ENCODE peak calls at places on chromosomes 7 and 10, in four cellular contexts. F is esophagus squamous epithelium, E is mucosa of descending colon, B is HCT116. A is an unnamed sample.

GRCh38 chr7:140176271-140176701 is 497 bp downstream of the KDM7A start:
- DNase-seq in F (no peak), E (no peak), B (no peak), A (no peak)

GRCh38 chr10:9229702-9230101 is 1175.2 kb downstream of the GATA3 start:
- DNase-seq in F (no peak), E (no peak), B (no peak), A (no peak)

GRCh38 chr10:102455893-102456471 is 4.6 kb upstream of the C10orf95 start:
- DNase-seq in F (no peak), E (no peak), B (no peak), A (no peak)

GRCh38 chr10:72692057-72692891 is at the start of gene MCU:
- DNase-seq in F (peak; percentile 67), E (peak; percentile 96), B (no peak), A (peak; percentile 98)

GRCh38 chr7:3378390-3379120 is 77.5 kb downstream of the SDK1 start:
- DNase-seq in F (no peak), E (no peak), B (no peak), A (no peak)

GRCh38 chr7:36747251-36747968 is 23.1 kb upstream of the AOAH start:
- DNase-seq in F (no peak), E (no peak), B (no peak), A (no peak)

GRCh38 chr10:99396471-99396870 is 34.0 kb downstream of the GOT1 start:
- DNase-seq in F (no peak), E (no peak), B (no peak), A (no peak)

GRCh38 chr10:119022846-119023552 is 6.5 kb upstream of the NANOS1 start:
- DNase-seq in F (no peak), E (no peak), B (no peak), A (no peak)

GRCh38 chr7:154437238-154437637 is 385.0 kb downstream of the DPP6 start:
- DNase-seq in F (no peak), E (no peak), B (no peak), A (no peak)

GRCh38 chr7:101567231-101567630 is 61.9 kb downstream of the MYL10 start:
- DNase-seq in F (no peak), E (no peak), B (no peak), A (peak; percentile 38)

GRCh38 chr7:101804087-101804631 is 13.3 kb upstream of the CUX1 start:
- DNase-seq in F (no peak), E (no peak), B (no peak), A (no peak)

GRCh38 chr10:30591249-30591670 is 38.3 kb downstream of the LYZL2 start:
- DNase-seq in F (no peak), E (no peak), B (peak; percentile 37), A (no peak)

GRCh38 chr10:96271017-96271815 is at the start of gene BLNK:
- DNase-seq in F (peak; percentile 37), E (peak; percentile 70), B (no peak), A (peak; percentile 88)

GRCh38 chr10:129784286-129784685 is 179.8 kb downstream of the EBF3 start:
- DNase-seq in F (no peak), E (no peak), B (no peak), A (peak; percentile 30)

GRCh38 chr7:1602386-1602785 is 32.6 kb upstream of the PSMG3 start:
- DNase-seq in F (no peak), E (no peak), B (no peak), A (no peak)

GRCh38 chr10:107545717-107546116 is 381.2 kb upstream of the SORCS1 start:
- DNase-seq in F (no peak), E (peak; percentile 46), B (no peak), A (no peak)

GRCh38 chr7:134016223-134016941 is 110.8 kb upstream of the LRGUK start:
- DNase-seq in F (no peak), E (no peak), B (peak; percentile 12), A (no peak)

GRCh38 chr10:44627591-44628354 is 242.9 kb upstream of the CXCL12 start:
- DNase-seq in F (no peak), E (no peak), B (no peak), A (no peak)

GRCh38 chr7:112449353-112449752 is 907 bp upstream of the IFRD1 start:
- DNase-seq in F (no peak), E (no peak), B (peak; percentile 59), A (no peak)

GRCh38 chr10:62022830-62023229 is 121.3 kb downstream of the ARID5B start:
- DNase-seq in F (no peak), E (no peak), B (no peak), A (no peak)

GRCh38 chr7:118731854-118732253 is 507.4 kb downstream of the ANKRD7 start:
- DNase-seq in F (no peak), E (no peak), B (peak; percentile 13), A (no peak)

GRCh38 chr7:129072410-129073063 is 17.6 kb upstream of the TNPO3 start:
- DNase-seq in F (no peak), E (no peak), B (no peak), A (no peak)

GRCh38 chr7:16811555-16811954 is 6.8 kb upstream of the AGR2 start:
- DNase-seq in F (no peak), E (no peak), B (no peak), A (no peak)

GRCh38 chr10:87558333-87558732 is 53.6 kb downstream of the MINPP1 start:
- DNase-seq in F (no peak), E (no peak), B (no peak), A (no peak)

GRCh38 chr10:104351919-104352318 is 1.7 kb upstream of the CFAP58 start:
- DNase-seq in F (no peak), E (no peak), B (no peak), A (no peak)

GRCh38 chr10:104349623-104350142 is 4.0 kb upstream of the CFAP58 start:
- DNase-seq in F (no peak), E (no peak), B (no peak), A (no peak)

GRCh38 chr10:104351067-104351681 is 2.5 kb upstream of the CFAP58 start:
- DNase-seq in F (no peak), E (no peak), B (no peak), A (no peak)

GRCh38 chr10:104348601-104349000 is 5.0 kb upstream of the CFAP58 start:
- DNase-seq in F (no peak), E (no peak), B (no peak), A (no peak)

GRCh38 chr10:104350146-104350635 is 3.4 kb upstream of the CFAP58 start:
- DNase-seq in F (no peak), E (no peak), B (peak; percentile 70), A (no peak)
- TF ChIP-seq CTCF in F (peak; percentile 57), E (peak; percentile 48), B (peak; percentile 57), A (peak; percentile 69)

GRCh38 chr10:20858292-20859124 is 38.6 kb downstream of the NEBL start:
- DNase-seq in F (no peak), E (no peak), B (peak; percentile 8), A (no peak)

GRCh38 chr10:20852303-20852702 is 44.8 kb downstream of the NEBL start:
- DNase-seq in F (no peak), E (no peak), B (no peak), A (no peak)

GRCh38 chr10:20856484-20856883 is 40.6 kb downstream of the NEBL start:
- DNase-seq in F (no peak), E (no peak), B (no peak), A (no peak)

GRCh38 chr10:20853276-20853675 is 43.8 kb downstream of the NEBL start:
- DNase-seq in F (no peak), E (no peak), B (no peak), A (no peak)

GRCh38 chr10:20855398-20856038 is 41.6 kb downstream of the NEBL start:
- DNase-seq in F (no peak), E (no peak), B (no peak), A (no peak)
- TF ChIP-seq CTCF in F (peak; percentile 19), E (no peak), B (peak; percentile 25), A (peak; percentile 36)

DNA sequence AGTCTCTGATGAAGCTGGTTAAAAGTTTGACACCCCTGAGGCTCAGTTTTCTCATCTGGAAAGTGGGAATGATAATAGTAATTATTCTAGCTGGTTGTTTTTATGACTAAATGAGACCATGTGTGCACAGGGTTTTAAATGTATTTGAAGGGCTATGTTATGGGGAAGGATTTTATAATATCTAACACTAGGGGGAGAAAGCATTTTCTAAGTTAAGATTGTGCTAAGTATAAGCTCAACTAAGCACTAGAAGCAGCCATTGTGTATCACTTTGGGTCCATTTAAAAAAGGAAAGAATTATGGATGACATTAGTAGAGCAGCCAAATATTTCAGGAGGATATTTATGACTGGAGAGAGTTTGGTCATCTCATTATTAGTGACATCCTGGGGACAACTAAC is 49.5 kb upstream of the CREB5 start:
- DNase-seq in F (no peak), E (no peak), B (no peak), A (no peak)
- TF ChIP-seq CTCF in F (no peak), E (no peak), B (peak; percentile 13), A (no peak)

GRCh38 chr7:15306286-15306685 is 255.5 kb downstream of the AGMO start:
- DNase-seq in F (no peak), E (no peak), B (no peak), A (no peak)

GRCh38 chr7:15313361-15313760 is 248.5 kb downstream of the AGMO start:
- DNase-seq in F (no peak), E (no peak), B (no peak), A (no peak)

GRCh38 chr7:15309891-15310290 is 251.9 kb downstream of the AGMO start:
- DNase-seq in F (no peak), E (no peak), B (no peak), A (no peak)

GRCh38 chr7:15305002-15305600 is 256.7 kb downstream of the AGMO start:
- DNase-seq in F (no peak), E (no peak), B (peak; percentile 33), A (no peak)

GRCh38 chr7:15308831-15309230 is 253.0 kb downstream of the AGMO start:
- DNase-seq in F (no peak), E (no peak), B (no peak), A (no peak)
- TF ChIP-seq CTCF in F (no peak), E (no peak), B (no peak), A (no peak)

A was measured in ascending aorta.